ENCODE peak calls at places on chromosome 4, in six cellular contexts. T is gastrocnemius medialis; H is cardiac muscle cell; N is right cardiac atrium; R is colonic mucosa; Q is CD4-positive, CD25-positive, alpha-beta regulatory T cell. B is an unnamed sample. For H3K4me1, the result is how much of the 10 kb centered on the place peaks cover.

GRCh38 chr4:78235800-78236199 is 178.7 kb downstream of the FRAS1 start:
- DNase-seq in T (no peak), H (no peak), N (no peak), R (no peak), Q (no peak), B (no peak)

GRCh38 chr4:44722001-44722400 is 4.4 kb downstream of the GNPDA2 start:
- DNase-seq in T (no peak), H (no peak), N (no peak), R (no peak), Q (no peak), B (no peak)

GRCh38 chr4:1503583-1504471 is 97.6 kb upstream of the NKX1-1 start:
- DNase-seq in T (peak), H (no peak), N (peak), R (no peak), Q (no peak), B (no peak)

GRCh38 chr4:170087163-170087700 is 2.5 kb downstream of the AADAT start:
- DNase-seq in T (no peak), H (peak), N (no peak), R (no peak), Q (no peak), B (peak)

GRCh38 chr4:166458756-166459155 is 585.7 kb downstream of the TLL1 start:
- DNase-seq in T (no peak), H (peak), N (no peak), R (no peak), Q (no peak), B (no peak)

GRCh38 chr4:60857354-60857753 is 342.8 kb upstream of the ADGRL3 start:
- DNase-seq in T (no peak), H (no peak), N (no peak), R (no peak), Q (no peak), B (no peak)

GRCh38 chr4:72326692-72327632 is 242.1 kb downstream of the ADAMTS3 start:
- DNase-seq in T (no peak), H (peak), N (no peak), R (no peak), Q (peak), B (no peak)

GRCh38 chr4:83082777-83083176 is 31.8 kb downstream of the PLAC8 start:
- DNase-seq in T (no peak), H (peak), N (no peak), R (no peak), Q (peak), B (peak)

GRCh38 chr4:70637239-70637920 is 8.8 kb downstream of the ENAM start:
- DNase-seq in T (no peak), H (no peak), N (no peak), R (no peak), Q (no peak), B (no peak)

GRCh38 chr4:71473541-71474240 is 134.9 kb downstream of the SLC4A4 start:
- DNase-seq in T (no peak), H (no peak), N (no peak), R (no peak), Q (no peak), B (no peak)

GRCh38 chr4:45036677-45037076 is 310.3 kb upstream of the GNPDA2 start:
- DNase-seq in T (no peak), H (no peak), N (no peak), R (no peak), Q (no peak), B (no peak)

GRCh38 chr4:164926301-164926700 is 49.3 kb downstream of the APELA start:
- DNase-seq in T (no peak), H (no peak), N (no peak), R (no peak), Q (no peak), B (peak)

GRCh38 chr4:185134176-185134869 is 8.7 kb upstream of the SLC25A4 start:
- DNase-seq in T (no peak), H (peak), N (no peak), R (no peak), Q (peak), B (no peak)

GRCh38 chr4:52199574-52200338 is 148.7 kb downstream of the SPATA18 start:
- DNase-seq in T (no peak), H (peak), N (no peak), R (no peak), Q (no peak), B (no peak)

GRCh38 chr4:73646117-73646516 is 25.9 kb upstream of the RASSF6 start:
- DNase-seq in T (no peak), H (no peak), N (no peak), R (no peak), Q (no peak), B (no peak)

GRCh38 chr4:15182600-15183222 is 180.4 kb downstream of the CPEB2 start:
- DNase-seq in T (no peak), H (peak), N (no peak), R (no peak), Q (peak), B (no peak)

GRCh38 chr4:5753766-5754528 is 42.9 kb downstream of the EVC start:
- DNase-seq in T (no peak), H (peak), N (no peak), R (peak), Q (no peak), B (peak)

GRCh38 chr4:53705151-53705764 is 114.0 kb upstream of the LNX1 start:
- DNase-seq in T (no peak), H (no peak), N (no peak), R (no peak), Q (no peak), B (no peak)

GRCh38 chr4:156705291-156705690 is 266.3 kb downstream of the PDGFC start:
- DNase-seq in T (no peak), H (peak), N (no peak), R (no peak), Q (no peak), B (no peak)

GRCh38 chr4:173434226-173434625 is 35.3 kb upstream of the SCRG1 start:
- DNase-seq in T (no peak), H (no peak), N (no peak), R (no peak), Q (no peak), B (no peak)

GRCh38 chr4:25440478-25441030 is 63.5 kb downstream of the ANAPC4 start:
- DNase-seq in T (no peak), H (peak), N (peak), R (no peak), Q (no peak), B (no peak)

GRCh38 chr4:163107754-163108153 is 58.9 kb downstream of the NAF1 start:
- DNase-seq in T (no peak), H (peak), N (no peak), R (no peak), Q (peak), B (no peak)

GRCh38 chr4:23962462-23962861 is 72.6 kb upstream of the PPARGC1A start:
- DNase-seq in T (no peak), H (no peak), N (no peak), R (no peak), Q (no peak), B (no peak)

GRCh38 chr4:2797188-2797544 is 4.3 kb downstream of the SH3BP2 start:
- DNase-seq in T (no peak), H (no peak), N (peak), R (peak), Q (no peak), B (no peak)

GRCh38 chr4:2799444-2799911 is 6.6 kb downstream of the SH3BP2 start:
- DNase-seq in T (no peak), H (no peak), N (peak), R (peak), Q (no peak), B (no peak)

GRCh38 chr4:2796261-2797187 is 3.6 kb downstream of the SH3BP2 start:
- DNase-seq in T (no peak), H (no peak), N (peak), R (peak), Q (no peak), B (peak)

GRCh38 chr4:2798399-2799301 is 5.8 kb downstream of the SH3BP2 start:
- DNase-seq in T (no peak), H (peak), N (peak), R (peak), Q (peak), B (peak)

DNA sequence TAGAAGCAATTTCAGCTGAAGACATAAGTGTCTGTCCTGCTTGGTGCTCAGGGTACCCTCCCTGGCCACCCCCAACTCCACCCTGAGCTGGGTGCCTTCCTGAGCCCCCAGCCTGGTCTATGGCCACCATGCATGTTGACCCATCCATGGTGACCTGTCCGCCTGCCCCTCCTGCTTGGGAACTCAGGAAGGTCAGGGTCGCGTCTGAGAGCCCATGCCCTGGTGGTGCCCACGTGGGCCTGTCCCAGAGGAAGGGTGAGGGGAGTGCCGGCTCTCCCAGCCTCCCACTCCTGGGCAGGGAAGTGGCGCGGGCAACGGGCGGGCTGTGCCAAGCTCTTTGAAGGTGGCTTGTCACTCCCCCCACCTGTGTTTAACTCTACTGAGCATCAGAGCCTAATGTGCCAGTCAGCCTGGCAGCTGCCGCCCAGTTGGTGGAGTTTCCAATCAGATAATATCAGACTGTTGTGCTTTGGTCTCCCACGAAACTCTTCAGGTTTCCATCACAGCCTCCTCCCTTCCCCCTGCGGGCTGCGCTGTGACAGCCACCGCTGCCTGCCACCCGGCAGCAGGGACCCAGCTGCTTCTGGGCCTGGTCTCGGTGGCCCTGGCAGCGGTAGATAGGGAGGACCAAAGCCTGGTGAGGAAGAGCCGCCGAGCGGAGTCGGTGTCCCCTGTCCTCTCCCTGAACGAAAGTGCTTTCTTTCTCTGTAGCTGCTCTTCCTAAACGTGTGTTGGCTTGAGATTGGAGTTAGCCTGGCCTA is 4.8 kb downstream of the SH3BP2 start:
- DNase-seq in T (no peak), H (no peak), N (peak), R (peak), Q (peak), B (no peak)
- H3K4me1 ChIP-seq in T (under half), H (under half), N (half or more), R (half or more), Q (half or more), B (half or more)

DNA sequence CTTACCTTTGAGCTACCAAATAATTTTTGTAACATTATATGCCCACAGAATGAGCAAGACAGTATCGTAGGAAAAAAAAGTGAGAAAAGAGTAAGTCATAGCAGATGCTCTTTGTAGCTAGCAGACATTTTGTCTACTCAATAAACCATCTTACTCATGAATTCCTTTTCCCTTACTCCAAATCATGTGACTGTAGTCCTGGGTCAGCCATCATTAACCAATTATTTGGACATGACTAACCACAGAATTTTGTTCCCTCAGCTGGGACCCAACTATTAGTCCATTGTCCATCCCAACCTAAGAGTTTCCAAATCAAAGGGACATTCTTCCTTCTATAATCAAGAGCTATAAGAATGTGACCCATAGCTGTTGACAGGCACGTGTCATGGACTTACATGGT is 11.4 kb downstream of the UBE2D3 start:
- DNase-seq in T (no peak), H (peak), N (no peak), R (no peak), Q (no peak), B (peak)
- H3K4me1 ChIP-seq in T (half or more), H (under half), N (under half), R (under half), Q (half or more), B (under half)

GRCh38 chr4:152485726-152486276 is 50.1 kb downstream of the FBXW7 start:
- DNase-seq in T (no peak), H (peak), N (no peak), R (peak), Q (peak), B (no peak)
- H3K4me1 ChIP-seq in T (under half), H (under half), N (under half), R (under half), Q (under half), B (under half)

DNA sequence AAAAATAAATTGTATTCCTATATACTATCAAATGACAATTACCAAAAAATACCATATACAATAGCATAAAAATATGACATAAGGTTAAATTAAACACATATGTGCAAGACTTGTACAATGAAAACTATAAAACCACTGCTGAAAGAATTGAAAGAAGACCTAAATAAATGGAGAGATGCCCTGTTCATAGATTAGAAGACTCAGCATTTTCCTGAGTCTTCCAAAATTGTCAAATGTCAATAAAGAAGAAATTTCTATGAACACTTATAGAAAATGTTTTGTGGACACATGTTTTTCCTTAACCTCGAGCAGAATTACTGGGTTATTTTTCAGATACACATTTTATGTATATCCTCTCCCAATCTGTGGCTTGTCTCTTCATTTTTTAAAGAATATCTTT is 103.1 kb upstream of the DCLK2 start:
- DNase-seq in T (no peak), H (no peak), N (no peak), R (no peak), Q (no peak), B (no peak)
- H3K4me1 ChIP-seq in T (under half), H (under half), N (under half), R (under half), Q (under half), B (under half)

GRCh38 chr4:40546972-40547371 is 82.7 kb downstream of the RBM47 start:
- DNase-seq in T (no peak), H (no peak), N (no peak), R (peak), Q (no peak), B (no peak)

GRCh38 chr4:40546506-40546905 is 83.2 kb downstream of the RBM47 start:
- DNase-seq in T (no peak), H (no peak), N (no peak), R (peak), Q (no peak), B (no peak)

GRCh38 chr4:40547446-40548132 is 82.1 kb downstream of the RBM47 start:
- DNase-seq in T (no peak), H (no peak), N (no peak), R (no peak), Q (no peak), B (no peak)

GRCh38 chr4:40550900-40551546 is 78.6 kb downstream of the RBM47 start:
- DNase-seq in T (no peak), H (peak), N (no peak), R (peak), Q (peak), B (peak)

GRCh38 chr4:40548256-40548655 is 81.4 kb downstream of the RBM47 start:
- DNase-seq in T (no peak), H (peak), N (no peak), R (no peak), Q (no peak), B (no peak)
- H3K4me1 ChIP-seq in T (under half), H (under half), N (under half), R (under half), Q (under half), B (under half)

GRCh38 chr4:89486042-89486441 is 178.4 kb upstream of the GPRIN3 start:
- DNase-seq in T (no peak), H (peak), N (no peak), R (no peak), Q (no peak), B (no peak)
- H3K4me1 ChIP-seq in T (under half), H (under half), N (under half), R (under half), Q (under half), B (under half)

GRCh38 chr4:39166670-39167069 is 15.7 kb upstream of the WDR19 start:
- DNase-seq in T (no peak), H (no peak), N (no peak), R (no peak), Q (no peak), B (no peak)

GRCh38 chr4:39169426-39169825 is 12.9 kb upstream of the WDR19 start:
- DNase-seq in T (no peak), H (no peak), N (no peak), R (no peak), Q (no peak), B (peak)

DNA sequence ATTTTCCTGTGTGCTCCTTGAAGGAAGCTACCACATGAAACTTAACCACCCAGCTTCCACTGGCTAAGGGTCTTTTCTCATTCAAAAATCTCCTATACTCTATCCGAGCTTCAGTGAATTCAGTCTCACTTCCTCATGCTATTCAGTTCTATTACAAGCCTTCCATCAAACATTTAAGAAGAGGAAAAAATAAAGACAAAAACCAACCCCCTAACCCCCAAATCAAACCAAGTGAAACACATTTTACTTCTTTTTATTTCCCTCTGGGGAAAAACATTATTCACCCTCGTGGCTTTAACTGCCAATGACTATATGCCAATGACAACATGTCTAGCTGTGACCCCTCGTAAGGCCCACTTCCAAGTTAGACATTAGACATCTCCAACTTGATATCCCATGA is 16.2 kb upstream of the WDR19 start:
- DNase-seq in T (no peak), H (no peak), N (no peak), R (no peak), Q (no peak), B (no peak)
- H3K4me1 ChIP-seq in T (under half), H (under half), N (under half), R (under half), Q (under half), B (under half)

GRCh38 chr4:34814266-34814665 is 1430.0 kb downstream of the ARAP2 start:
- DNase-seq in T (no peak), H (no peak), N (no peak), R (no peak), Q (no peak), B (no peak)
- H3K4me1 ChIP-seq in T (under half), H (under half), N (under half), R (under half), Q (under half), B (under half)

GRCh38 chr4:8239226-8239625 is 30.3 kb upstream of the HTRA3 start:
- DNase-seq in T (no peak), H (no peak), N (peak), R (no peak), Q (no peak), B (no peak)
- H3K4me1 ChIP-seq in T (under half), H (under half), N (under half), R (under half), Q (under half), B (under half)

B was measured in PC-9.